ENCODE peak calls at places on chromosomes 1 and 21, in ten cellular contexts. Y is frontal cortex; L is mucosa of descending colon; H is globus pallidus; V is IMR-90; K is stimulated activated CD4-positive, alpha-beta T cell treated with anti-CD3 and anti-CD28 coated beads, Interleukin-4, amount 100 ng/mL, for 24 hours; D is A172; I is left ventricle myocardium inferior; A is RWPE1; E is lower lobe of right lung. B is an unnamed sample.

GRCh38 chr1:226609836-226610455 is 61.4 kb downstream of the STUM start:
- DNase-seq in Y (no peak), V (no peak), A (no peak), D (no peak), L (no peak), E (no peak), I (peak; percentile 38), H (no peak), K (no peak), B (peak; percentile 35)

GRCh38 chr1:36342426-36343185 is 19.2 kb upstream of the EVA1B start:
- DNase-seq in A (peak; percentile 61), D (peak; percentile 78), Y (peak; percentile 57), K (peak; percentile 56), V (peak; percentile 67), H (peak; percentile 44), I (no peak), E (peak; percentile 70), L (peak; percentile 73), B (no peak)

GRCh38 chr1:174942547-174943255 is 57.0 kb upstream of the CACYBP start:
- DNase-seq in V (no peak), D (no peak), A (no peak), H (peak; percentile 51), Y (peak; percentile 17), K (no peak), E (no peak), I (peak; percentile 33), L (no peak), B (no peak)

GRCh38 chr1:76998582-76999189 is 131.4 kb downstream of the ST6GALNAC5 start:
- DNase-seq in H (no peak), E (no peak), Y (no peak), A (peak; percentile 85), V (peak; percentile 62), I (no peak), D (peak; percentile 72), L (no peak), K (no peak), B (no peak)

GRCh38 chr1:62417351-62417999 is 19.4 kb upstream of the USP1 start:
- DNase-seq in I (no peak), V (peak; percentile 52), L (no peak), A (no peak), Y (no peak), D (no peak), K (no peak), H (no peak), E (no peak), B (no peak)

GRCh38 chr1:247421074-247421473 is 5.1 kb downstream of the NLRP3 start:
- DNase-seq in V (no peak), A (no peak), E (no peak), D (no peak), Y (no peak), K (peak; percentile 53), I (no peak), H (no peak), L (no peak), B (no peak)

GRCh38 chr1:244302889-244303609 is 148.7 kb downstream of the ADSS2 start:
- DNase-seq in L (peak; percentile 54), K (no peak), A (peak; percentile 86), D (peak; percentile 95), Y (no peak), H (no peak), E (peak; percentile 70), V (peak; percentile 54), I (no peak), B (no peak)

GRCh38 chr1:11753555-11754208 is 8.3 kb upstream of the C1orf167 start:
- DNase-seq in Y (no peak), V (no peak), D (peak; percentile 46), E (no peak), K (no peak), L (no peak), H (no peak), I (no peak), A (no peak), B (no peak)

GRCh38 chr1:39825432-39825941 is 36.8 kb upstream of the BMP8B start:
- DNase-seq in D (no peak), H (no peak), Y (no peak), A (no peak), I (no peak), L (peak; percentile 79), K (no peak), V (no peak), E (no peak), B (no peak)

GRCh38 chr1:1083181-1084027 is 9.3 kb upstream of the RNF223 start:
- DNase-seq in D (no peak), I (peak; percentile 12), H (no peak), V (no peak), K (no peak), Y (no peak), E (peak; percentile 42), A (no peak), L (peak; percentile 15), B (peak; percentile 71)

GRCh38 chr1:152394151-152394550 is 19.9 kb downstream of the CRNN start:
- DNase-seq in E (no peak), I (no peak), K (no peak), H (no peak), A (no peak), Y (no peak), D (no peak), V (no peak), L (no peak), B (no peak)

GRCh38 chr21:37829447-37829846 is 86.8 kb downstream of the KCNJ6 start:
- DNase-seq in K (no peak), A (peak; percentile 51), I (no peak), H (no peak), Y (no peak), E (no peak), D (peak; percentile 69), L (peak; percentile 67), V (peak; percentile 70), B (peak; percentile 82)